ENCODE peak calls at places on chromosomes 4 and X, in eight cellular contexts. K is NCI-H1417; O is foreskin keratinocyte; F is NAMALWA; H is activated CD8-positive, alpha-beta memory T cell treated with anti-CD3 and anti-CD28 coated beads, Interleukin-2, amount 50 U/mL, for 4 hours; W is T follicular helper cell; R is M059J; D is neuronal stem cell. V is an unnamed sample.
A peak's percentile ranks its signal among the peaks of the same experiment; 100 is the strongest.

GRCh38 chrX:130887392-130887791 is 15.6 kb downstream of the ENOX2 start:
- DNase-seq in H (no peak), O (no peak), F (no peak), R (no peak), K (peak; percentile 42), W (no peak), D (no peak), V (no peak)

GRCh38 chr4:148015058-148015457 is 283.2 kb downstream of the ARHGAP10 start:
- DNase-seq in H (no peak), D (no peak), K (no peak), O (no peak), W (no peak), F (no peak), R (no peak), V (peak; percentile 28)

GRCh38 chr4:74158561-74159396 is 861 bp downstream of the MTHFD2L start:
- DNase-seq in K (peak; percentile 19), R (no peak), F (peak; percentile 52), D (no peak), W (no peak), O (no peak), H (no peak), V (peak; percentile 72)

GRCh38 chrX:25028726-25029125 is 13.0 kb upstream of the ARX start:
- DNase-seq in W (no peak), F (no peak), R (peak; percentile 83), H (no peak), O (peak; percentile 67), K (no peak), D (no peak), V (no peak)

GRCh38 chrX:8663325-8663724 is 68.6 kb downstream of the ANOS1 start:
- DNase-seq in D (no peak), W (no peak), O (no peak), F (no peak), R (no peak), H (no peak), K (no peak), V (no peak)

GRCh38 chr4:84648863-84649647 is 66.1 kb downstream of the CDS1 start:
- DNase-seq in K (no peak), W (no peak), O (no peak), H (no peak), R (no peak), F (no peak), D (no peak), V (no peak)

GRCh38 chrX:147894332-147894870 is 17.3 kb upstream of the FMR1 start:
- DNase-seq in K (no peak), F (no peak), O (no peak), W (no peak), D (no peak), R (peak; percentile 46), H (no peak), V (no peak)

GRCh38 chr4:26075588-26075987 is 161.6 kb downstream of the SMIM20 start:
- DNase-seq in H (no peak), O (no peak), K (no peak), D (no peak), R (peak; percentile 54), W (no peak), F (no peak), V (no peak)

GRCh38 chr4:138007572-138007971 is 234.6 kb downstream of the SLC7A11 start:
- DNase-seq in R (peak; percentile 11), H (no peak), W (no peak), D (no peak), K (no peak), O (no peak), F (peak; percentile 16), V (peak; percentile 9)

GRCh38 chrX:46325312-46325877 is 219.8 kb downstream of the ZNF674 start:
- DNase-seq in O (peak; percentile 87), D (no peak), K (no peak), H (peak; percentile 49), F (no peak), R (peak; percentile 98), W (no peak), V (peak; percentile 67)

GRCh38 chr4:98572697-98573096 is 85.7 kb downstream of the TSPAN5 start:
- DNase-seq in F (no peak), O (no peak), H (no peak), K (peak; percentile 38), R (peak; percentile 26), W (no peak), D (no peak), V (no peak)

GRCh38 chr4:122673252-122673651 is 52.4 kb upstream of the IL21 start:
- DNase-seq in R (no peak), O (no peak), F (no peak), D (no peak), H (no peak), W (no peak), K (no peak), V (peak; percentile 49)

GRCh38 chr4:3249681-3250437 is 900 bp downstream of the MSANTD1 start:
- DNase-seq in O (no peak), R (no peak), F (no peak), H (no peak), D (no peak), W (no peak), K (no peak), V (no peak)

GRCh38 chrX:48897157-48897620 is 379 bp downstream of the TIMM17B start:
- DNase-seq in R (peak; percentile 84), W (peak; percentile 50), H (peak; percentile 50), K (peak; percentile 76), O (peak; percentile 43), F (peak; percentile 54), D (peak; percentile 72), V (peak; percentile 88)

GRCh38 chr4:152979731-152980330 is 43.7 kb downstream of the FHDC1 start:
- DNase-seq in R (no peak), O (no peak), H (no peak), K (no peak), D (no peak), W (no peak), F (no peak), V (no peak)

GRCh38 chrX:121052122-121052521 is 4.7 kb downstream of the GLUD2 start:
- DNase-seq in H (no peak), R (no peak), O (no peak), K (no peak), D (no peak), W (no peak), F (no peak), V (no peak)

GRCh38 chr4:6953751-6954380 is 44.2 kb downstream of the TBC1D14 start:
- DNase-seq in R (no peak), K (no peak), F (no peak), W (no peak), D (no peak), H (no peak), O (peak; percentile 49), V (peak; percentile 80)

GRCh38 chr4:73944061-73944875 is 37.6 kb downstream of the PF4 start:
- DNase-seq in W (no peak), F (no peak), R (no peak), O (no peak), H (no peak), K (no peak), D (peak; percentile 20), V (peak; percentile 19)

GRCh38 chr4:3040447-3041191 is 33.7 kb downstream of the HTT-AS start:
- DNase-seq in K (no peak), D (no peak), F (peak; percentile 26), R (no peak), W (no peak), O (no peak), H (no peak), V (no peak)

GRCh38 chr4:15504041-15504440 is 34.4 kb downstream of the CC2D2A start:
- DNase-seq in F (no peak), H (no peak), D (no peak), W (no peak), K (no peak), R (peak; percentile 54), O (no peak), V (peak; percentile 54)

GRCh38 chr4:135418353-135418752 is 1216.8 kb upstream of the PABPC4L start:
- DNase-seq in F (peak; percentile 43), K (peak; percentile 9), O (no peak), W (no peak), D (no peak), R (peak; percentile 9), H (no peak), V (peak; percentile 15)